ENCODE peak calls at places on chromosomes 5 and 9, in six cellular contexts. V, F, X, A, R and L are unnamed samples.

GRCh38 chr5:1765141-1765879 is 34.3 kb downstream of the MRPL36 start:
- DNase-seq in R (no peak), X (no peak), F (peak), V (no peak), A (peak), L (no peak)

GRCh38 chr5:170627271-170627670 is 123.5 kb downstream of the KCNIP1 start:
- DNase-seq in F (no peak), R (no peak), A (peak), V (no peak), X (no peak), L (no peak)

GRCh38 chr9:137387034-137387890 is 35.7 kb downstream of the EXD3 start:
- DNase-seq in V (no peak), F (no peak), A (no peak), R (no peak), X (no peak), L (no peak)

GRCh38 chr5:81579525-81579924 is 171.4 kb downstream of the SSBP2 start:
- DNase-seq in R (no peak), V (no peak), X (no peak), F (no peak), A (no peak), L (no peak)

GRCh38 chr9:109482391-109482916 is 15.7 kb downstream of the PTPN3 start:
- DNase-seq in R (no peak), V (no peak), X (no peak), A (no peak), F (no peak), L (no peak)

GRCh38 chr5:99191181-99191775 is 262.5 kb upstream of the CHD1 start:
- DNase-seq in R (peak), V (no peak), F (no peak), X (no peak), A (no peak), L (no peak)

GRCh38 chr9:109886617-109887016 is 106.6 kb downstream of the PALM2AKAP2 start:
- DNase-seq in X (no peak), F (no peak), R (no peak), V (no peak), A (no peak), L (no peak)

GRCh38 chr5:83921794-83922193 is 201.1 kb upstream of the HAPLN1 start:
- DNase-seq in F (no peak), V (no peak), R (no peak), X (no peak), A (no peak), L (no peak)

GRCh38 chr9:1050125-1050895 is at the start of gene DMRT2:
- DNase-seq in V (peak), A (peak), R (peak), X (peak), F (no peak), L (no peak)

GRCh38 chr5:80141681-80142080 is 106.5 kb downstream of the THBS4 start:
- DNase-seq in A (no peak), F (no peak), R (no peak), V (no peak), X (no peak), L (no peak)

GRCh38 chr9:109411818-109412352 is 86.2 kb downstream of the PTPN3 start:
- DNase-seq in R (peak), F (peak), X (no peak), V (peak), A (no peak), L (no peak)

GRCh38 chr5:141787376-141787775 is 90.8 kb downstream of the PCDH1 start:
- DNase-seq in R (no peak), V (peak), X (no peak), A (no peak), F (no peak), L (no peak)

GRCh38 chr5:180495292-180495691 is 1.1 kb downstream of the CNOT6 start:
- DNase-seq in A (no peak), F (no peak), R (no peak), V (no peak), X (no peak), L (no peak)

GRCh38 chr5:73303139-73304079 is 130.4 kb downstream of the TMEM174 start:
- DNase-seq in V (no peak), A (no peak), X (no peak), R (no peak), F (no peak), L (no peak)

GRCh38 chr5:149170292-149170691 is 29.0 kb downstream of the ABLIM3 start:
- DNase-seq in A (no peak), R (no peak), F (no peak), V (no peak), X (no peak), L (no peak)

GRCh38 chr5:139155333-139155732 is 42.8 kb downstream of the SIL1 start:
- DNase-seq in F (no peak), X (no peak), A (no peak), V (no peak), R (no peak), L (no peak)

GRCh38 chr9:95048225-95049087 is 269.1 kb downstream of the FANCC start:
- DNase-seq in A (peak), F (peak), X (peak), V (peak), R (no peak), L (peak)

GRCh38 chr5:132267166-132267739 is 9.8 kb downstream of the PDLIM4 start:
- DNase-seq in F (no peak), X (no peak), A (peak), R (no peak), V (no peak), L (peak)

GRCh38 chr9:108761530-108762347 is 94.0 kb downstream of the ACTL7B start:
- DNase-seq in A (peak), F (peak), R (peak), V (peak), X (peak), L (no peak)

GRCh38 chr5:81679885-81680284 is 71.0 kb downstream of the SSBP2 start:
- DNase-seq in A (no peak), V (no peak), X (no peak), R (no peak), F (no peak), L (no peak)

GRCh38 chr9:132237481-132237880 is 75.6 kb downstream of the NTNG2 start:
- DNase-seq in A (no peak), R (no peak), X (peak), F (no peak), V (no peak), L (no peak)

GRCh38 chr9:105245720-105246161 is 1.3 kb downstream of the SLC44A1 start:
- DNase-seq in A (no peak), F (no peak), X (no peak), R (no peak), V (peak), L (no peak)

GRCh38 chr9:556199-556598 is 285.3 kb upstream of the DMRT1 start:
- DNase-seq in F (no peak), X (no peak), A (no peak), R (no peak), V (no peak), L (no peak)

GRCh38 chr5:156473271-156473935 is 146.4 kb downstream of the SGCD start:
- DNase-seq in R (peak), X (no peak), V (no peak), A (no peak), F (no peak), L (no peak)

GRCh38 chr9:124257070-124257864 is 482 bp upstream of the NEK6 start:
- DNase-seq in A (no peak), F (no peak), V (no peak), R (no peak), X (no peak), L (no peak)

GRCh38 chr9:101409079-101409477 is 10.4 kb downstream of the ZNF189 start:
- DNase-seq in A (no peak), X (no peak), F (no peak), V (no peak), R (no peak), L (no peak)

GRCh38 chr5:66406761-66407289 is 189.4 kb upstream of the MAST4 start:
- DNase-seq in F (no peak), V (no peak), A (no peak), X (no peak), R (no peak), L (no peak)

GRCh38 chr5:129406440-129406839 is 53.7 kb upstream of the ADAMTS19 start:
- DNase-seq in V (no peak), A (no peak), R (no peak), X (no peak), F (no peak), L (no peak)

GRCh38 chr9:114869845-114870244 is 60.5 kb downstream of the TNFSF8 start:
- DNase-seq in F (no peak), X (no peak), V (no peak), A (peak), R (no peak), L (no peak)

DNA sequence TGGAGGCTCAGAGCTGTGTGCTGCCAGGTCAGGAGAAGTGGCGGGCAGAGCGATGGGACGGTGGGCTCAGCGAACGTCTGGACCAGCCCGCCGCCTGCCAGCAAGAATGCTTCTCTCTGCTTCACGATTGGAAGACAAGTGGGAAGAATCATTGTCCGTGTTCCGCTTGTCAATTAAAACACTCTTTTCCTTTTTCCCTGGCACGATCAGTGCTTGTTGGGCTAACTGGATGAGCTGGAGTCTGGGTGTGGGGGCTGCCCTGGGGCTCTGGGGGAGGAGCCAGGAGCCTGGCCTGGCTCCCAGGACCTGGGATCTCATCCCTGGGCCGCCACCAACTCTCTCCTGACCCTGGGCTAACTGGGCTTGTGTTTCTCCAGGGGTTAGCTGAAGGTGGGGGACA is 1.7 kb downstream of the COL5A1 start:
- DNase-seq in A (no peak), F (no peak), X (no peak), R (peak), V (no peak), L (no peak)
- TF ChIP-seq CTCF in A (no peak), F (no peak), X (no peak), R (no peak), V (no peak), L (no peak)

GRCh38 chr9:130446111-130446861 is 1.5 kb downstream of the ASS1 start:
- DNase-seq in A (peak), R (peak), X (peak), F (no peak), V (peak), L (no peak)

GRCh38 chr9:130444565-130445221 is at the start of gene ASS1:
- DNase-seq in V (peak), A (peak), X (peak), F (peak), R (no peak), L (no peak)

GRCh38 chr9:130447193-130447816 is 2.5 kb downstream of the ASS1 start:
- DNase-seq in F (no peak), R (no peak), A (no peak), X (no peak), V (no peak), L (no peak)

GRCh38 chr9:130443840-130444492 is 795 bp upstream of the ASS1 start:
- DNase-seq in A (no peak), V (peak), R (no peak), F (no peak), X (no peak), L (no peak)

DNA sequence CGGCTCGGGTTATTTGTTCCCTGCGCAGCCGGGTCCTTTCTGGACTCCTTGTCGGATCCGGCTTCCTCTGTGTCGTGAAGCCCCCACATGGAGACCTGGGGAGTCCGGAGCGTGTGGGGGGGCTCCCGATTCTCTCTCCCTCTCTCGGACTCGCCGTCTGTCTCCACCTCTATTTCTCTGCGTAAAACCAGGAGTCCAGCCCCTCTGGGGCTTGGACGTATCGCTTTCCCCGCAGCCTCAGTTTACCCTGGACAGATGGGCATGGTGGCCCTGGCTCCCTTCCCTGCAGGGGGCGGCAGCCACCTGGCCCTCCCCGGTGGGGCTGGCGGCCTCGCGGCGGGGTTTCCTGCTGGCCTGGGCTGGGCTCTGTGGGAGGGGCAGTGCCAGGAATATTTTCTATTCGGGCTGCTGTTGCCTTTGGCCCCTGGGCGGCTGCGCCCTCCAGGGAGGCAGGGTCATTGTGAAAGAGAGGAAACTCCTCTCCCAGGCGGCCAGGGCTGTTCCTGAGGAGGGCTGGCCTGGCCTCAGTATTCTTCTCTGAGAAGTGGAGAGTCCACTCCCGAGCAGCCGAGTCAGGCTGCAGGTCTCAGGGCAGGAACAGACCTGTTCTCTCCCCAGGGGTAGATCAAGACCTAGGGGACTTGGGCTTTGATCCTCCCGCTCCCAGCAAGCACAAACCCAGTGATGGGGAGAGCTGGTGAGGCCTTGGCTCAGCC is 665 bp downstream of the ASS1 start:
- DNase-seq in R (no peak), F (no peak), X (peak), A (peak), V (no peak), L (no peak)
- TF ChIP-seq CTCF in R (no peak), F (no peak), X (peak), A (peak), V (no peak), L (no peak)

GRCh38 chr9:91433180-91433579 is 9.5 kb upstream of the NFIL3 start:
- DNase-seq in V (no peak), F (peak), R (peak), X (no peak), A (no peak), L (no peak)
- TF ChIP-seq CTCF in V (peak), F (no peak), R (peak), X (peak), A (peak), L (peak)

DNA sequence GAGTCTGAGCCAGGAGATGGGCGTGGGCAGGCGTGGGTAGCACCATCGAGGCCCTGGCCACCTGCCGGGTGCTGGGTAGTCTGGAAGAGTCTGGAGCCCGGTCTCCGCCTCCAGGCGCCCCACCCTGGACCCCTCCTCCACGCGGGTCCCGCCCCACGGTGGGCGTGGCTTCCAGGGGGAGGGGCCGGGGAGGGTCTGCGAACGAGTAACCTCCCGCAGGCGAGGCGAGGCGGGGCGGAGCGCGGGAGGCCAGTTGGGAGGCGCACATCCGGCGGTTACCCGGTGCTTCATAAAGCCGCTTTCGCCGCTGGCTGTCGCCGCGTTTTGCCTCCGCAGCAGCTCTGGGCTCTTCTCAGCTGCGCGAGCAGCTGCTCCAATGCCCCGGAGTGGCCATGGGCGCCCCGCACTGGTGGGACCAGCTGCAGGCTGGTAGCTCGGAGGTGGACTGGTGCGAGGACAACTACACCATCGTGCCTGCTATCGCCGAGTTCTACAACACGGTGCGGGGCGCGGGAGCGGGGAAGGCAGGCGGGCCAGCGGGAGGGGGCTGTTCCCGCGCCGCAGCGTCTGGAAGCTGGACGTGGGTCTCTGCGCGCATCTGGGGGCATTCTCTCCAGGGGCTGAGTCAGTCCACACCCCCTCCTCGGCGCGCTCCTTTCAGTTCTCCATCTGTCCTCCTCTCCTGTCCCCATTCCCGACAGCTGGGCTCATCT is at the start of gene ACER2:
- DNase-seq in X (peak), V (peak), R (peak), F (peak), A (peak), L (peak)
- TF ChIP-seq CTCF in X (peak), V (no peak), R (peak), F (no peak), A (no peak), L (peak)

DNA sequence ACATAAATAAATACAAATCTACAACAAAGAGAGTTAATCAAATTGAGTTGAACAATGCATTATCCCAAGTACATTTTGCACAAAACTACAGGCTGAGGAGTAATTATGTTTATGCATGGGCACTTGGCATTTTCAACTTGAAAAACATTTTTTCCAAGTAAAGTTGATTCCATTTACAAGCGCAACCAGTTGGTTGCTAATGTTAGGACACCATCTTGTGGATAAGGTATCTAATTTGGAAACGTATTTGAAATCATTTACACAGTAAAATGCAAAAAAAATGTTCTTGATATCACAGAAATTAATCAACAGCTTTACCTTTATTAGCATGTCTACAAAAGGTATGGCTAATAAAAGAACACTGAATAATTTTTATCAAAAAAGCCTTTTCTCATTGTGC is 18.8 kb downstream of the FTMT start:
- DNase-seq in A (no peak), R (no peak), V (no peak), F (no peak), X (no peak), L (no peak)
- TF ChIP-seq CTCF in A (peak), R (no peak), V (no peak), F (no peak), X (peak), L (peak)

GRCh38 chr9:2662496-2662895 is 40.9 kb downstream of the VLDLR start:
- DNase-seq in F (no peak), V (no peak), A (no peak), R (no peak), X (no peak), L (no peak)
- TF ChIP-seq CTCF in F (no peak), V (no peak), A (no peak), R (peak), X (no peak), L (peak)

GRCh38 chr5:11075010-11075860 is 314.2 kb upstream of the DAP start:
- DNase-seq in A (no peak), V (no peak), X (no peak), F (no peak), R (no peak), L (no peak)
- TF ChIP-seq CTCF in A (no peak), V (no peak), X (no peak), F (no peak), R (peak), L (no peak)